ENCODE peak calls at places on chromosomes 6 and 20, in seven cellular contexts. H is mesenchymal stem cell, Q is SK-N-SH, I is astrocyte, K is PC-3, Z is neural progenitor cell, D is GM23248. S is an unnamed sample.

GRCh38 chr6:71419954-71420692 is 131.5 kb downstream of the OGFRL1 start:
- DNase-seq in H (peak; percentile 65), Q (peak; percentile 75), I (no peak), K (peak; percentile 37), Z (peak; percentile 85), D (peak; percentile 65), S (no peak)

GRCh38 chr6:1917628-1918371 is 308.1 kb downstream of the FOXC1 start:
- DNase-seq in H (peak; percentile 69), Q (no peak), I (peak; percentile 87), K (peak; percentile 97), Z (no peak), D (peak; percentile 90), S (no peak)

GRCh38 chr6:35359744-35360348 is 17.5 kb downstream of the PPARD start:
- DNase-seq in H (peak; percentile 78), Q (no peak), I (peak; percentile 97), K (peak; percentile 39), Z (peak; percentile 20), D (peak; percentile 87), S (no peak)

GRCh38 chr6:46338098-46338497 is 153.2 kb downstream of the RCAN2 start:
- DNase-seq in H (no peak), Q (no peak), I (no peak), K (no peak), Z (no peak), D (no peak), S (no peak)

GRCh38 chr6:149859368-149859767 is 4.8 kb downstream of the LRP11 start:
- DNase-seq in H (peak; percentile 98), Q (no peak), I (peak; percentile 61), K (no peak), Z (no peak), D (peak; percentile 90), S (no peak)

GRCh38 chr6:163825033-163825432 is 410.5 kb downstream of the QKI start:
- DNase-seq in H (no peak), Q (no peak), I (peak; percentile 95), K (peak; percentile 44), Z (no peak), D (peak; percentile 6), S (no peak)

GRCh38 chr20:63448050-63448449 is 24.4 kb downstream of the KCNQ2 start:
- DNase-seq in H (no peak), Q (no peak), I (no peak), K (no peak), Z (no peak), D (no peak), S (no peak)

GRCh38 chr6:154605207-154605877 is 94.9 kb upstream of the CNKSR3 start:
- DNase-seq in H (no peak), Q (no peak), I (peak; percentile 80), K (peak; percentile 35), Z (no peak), D (no peak), S (no peak)

GRCh38 chr6:136969930-136970329 is 47.8 kb downstream of the SLC35D3 start:
- DNase-seq in H (no peak), Q (no peak), I (no peak), K (peak; percentile 20), Z (no peak), D (no peak), S (no peak)

GRCh38 chr20:34579191-34579661 is 20.7 kb downstream of the MAP1LC3A start:
- DNase-seq in H (peak; percentile 82), Q (no peak), I (peak; percentile 68), K (peak; percentile 93), Z (no peak), D (peak; percentile 95), S (no peak)

GRCh38 chr6:99252421-99252820 is 97.1 kb downstream of the FAXC start:
- DNase-seq in H (no peak), Q (no peak), I (no peak), K (no peak), Z (no peak), D (no peak), S (no peak)

GRCh38 chr6:40931927-40932326 is 107.1 kb downstream of the UNC5CL start:
- DNase-seq in H (peak; percentile 52), Q (no peak), I (peak; percentile 33), K (peak; percentile 62), Z (no peak), D (peak; percentile 84), S (no peak)

GRCh38 chr20:24534282-24534681 is 64.9 kb downstream of the SYNDIG1 start:
- DNase-seq in H (no peak), Q (no peak), I (no peak), K (no peak), Z (no peak), D (no peak), S (no peak)

GRCh38 chr6:64062960-64063683 is 427.5 kb downstream of the PHF3 start:
- DNase-seq in H (no peak), Q (no peak), I (peak; percentile 5), K (peak; percentile 68), Z (no peak), D (peak; percentile 22), S (no peak)

GRCh38 chr6:154494592-154494991 is 15.9 kb downstream of the CNKSR3 start:
- DNase-seq in H (no peak), Q (no peak), I (no peak), K (no peak), Z (no peak), D (no peak), S (no peak)

GRCh38 chr6:110158479-110158878 is 21.0 kb downstream of the WASF1 start:
- DNase-seq in H (no peak), Q (no peak), I (no peak), K (no peak), Z (no peak), D (no peak), S (no peak)

GRCh38 chr6:100968934-100969333 is 87.8 kb upstream of the ASCC3 start:
- DNase-seq in H (no peak), Q (no peak), I (no peak), K (no peak), Z (peak; percentile 44), D (no peak), S (peak; percentile 59)

GRCh38 chr6:44123544-44123943 is 3.7 kb downstream of the MRPL14 start:
- DNase-seq in H (no peak), Q (no peak), I (no peak), K (no peak), Z (no peak), D (no peak), S (no peak)

GRCh38 chr20:23246682-23247664 is 103.6 kb upstream of the NXT1 start:
- DNase-seq in H (no peak), Q (no peak), I (no peak), K (no peak), Z (no peak), D (no peak), S (no peak)

GRCh38 chr20:32358632-32358882 is 426 bp downstream of the ASXL1 start:
- DNase-seq in H (no peak), Q (no peak), I (no peak), K (no peak), Z (no peak), D (no peak), S (no peak)

GRCh38 chr6:149179431-149179830 is 138.1 kb upstream of the TAB2 start:
- DNase-seq in H (no peak), Q (no peak), I (no peak), K (no peak), Z (no peak), D (no peak), S (no peak)

GRCh38 chr6:113875470-113875869 is 18.3 kb downstream of the MARCKS start:
- DNase-seq in H (peak; percentile 34), Q (no peak), I (peak; percentile 78), K (no peak), Z (no peak), D (peak; percentile 60), S (no peak)

GRCh38 chr6:1872649-1873131 is 263.0 kb downstream of the FOXC1 start:
- DNase-seq in H (peak; percentile 82), Q (peak; percentile 52), I (peak; percentile 56), K (no peak), Z (peak; percentile 52), D (peak; percentile 61), S (no peak)

GRCh38 chr20:58596244-58597010 is 54.7 kb upstream of the STX16 start:
- DNase-seq in H (no peak), Q (no peak), I (no peak), K (no peak), Z (no peak), D (peak; percentile 39), S (no peak)
- H3K9ac ChIP-seq in H (peak overlapping the region; percentile 60), Q (no peak overlapping the region), I (no peak overlapping the region), K (no peak overlapping the region), Z (no peak overlapping the region), D (peak overlapping the region; percentile 48), S (no peak overlapping the region)

GRCh38 chr6:161508341-161508740 is 234.5 kb upstream of the AGPAT4 start:
- DNase-seq in H (no peak), Q (no peak), I (no peak), K (no peak), Z (no peak), D (no peak), S (no peak)
- H3K36me3 ChIP-seq in H (no peaks in the 10 kb centered on the region), Q (no peaks in the 10 kb centered on the region), I (no peaks in the 10 kb centered on the region), K (no peaks in the 10 kb centered on the region), Z (no peaks in the 10 kb centered on the region), D (no peaks in the 10 kb centered on the region), S (no peaks in the 10 kb centered on the region)

GRCh38 chr6:3294921-3295871 is 36.4 kb downstream of the PSMG4 start:
- DNase-seq in H (no peak), Q (peak; percentile 52), I (no peak), K (peak; percentile 20), Z (peak; percentile 63), D (no peak), S (no peak)
- H3K9ac ChIP-seq in H (no peak overlapping the region), Q (no peak overlapping the region), I (no peak overlapping the region), K (no peak overlapping the region), Z (no peak overlapping the region), D (no peak overlapping the region), S (no peak overlapping the region)

GRCh38 chr20:62138912-62139311 is 4.3 kb downstream of the PSMA7 start:
- DNase-seq in H (no peak), Q (no peak), I (no peak), K (no peak), Z (no peak), D (no peak), S (no peak)

GRCh38 chr20:62136283-62137091 is 6.7 kb downstream of the PSMA7 start:
- DNase-seq in H (peak; percentile 73), Q (peak; percentile 78), I (peak; percentile 31), K (peak; percentile 82), Z (peak; percentile 82), D (peak; percentile 81), S (peak; percentile 92)

GRCh38 chr20:62138204-62138543 is 5.0 kb downstream of the PSMA7 start:
- DNase-seq in H (no peak), Q (no peak), I (no peak), K (no peak), Z (no peak), D (no peak), S (no peak)

GRCh38 chr20:62137092-62137384 is 6.2 kb downstream of the PSMA7 start:
- DNase-seq in H (no peak), Q (no peak), I (no peak), K (no peak), Z (no peak), D (no peak), S (no peak)

DNA sequence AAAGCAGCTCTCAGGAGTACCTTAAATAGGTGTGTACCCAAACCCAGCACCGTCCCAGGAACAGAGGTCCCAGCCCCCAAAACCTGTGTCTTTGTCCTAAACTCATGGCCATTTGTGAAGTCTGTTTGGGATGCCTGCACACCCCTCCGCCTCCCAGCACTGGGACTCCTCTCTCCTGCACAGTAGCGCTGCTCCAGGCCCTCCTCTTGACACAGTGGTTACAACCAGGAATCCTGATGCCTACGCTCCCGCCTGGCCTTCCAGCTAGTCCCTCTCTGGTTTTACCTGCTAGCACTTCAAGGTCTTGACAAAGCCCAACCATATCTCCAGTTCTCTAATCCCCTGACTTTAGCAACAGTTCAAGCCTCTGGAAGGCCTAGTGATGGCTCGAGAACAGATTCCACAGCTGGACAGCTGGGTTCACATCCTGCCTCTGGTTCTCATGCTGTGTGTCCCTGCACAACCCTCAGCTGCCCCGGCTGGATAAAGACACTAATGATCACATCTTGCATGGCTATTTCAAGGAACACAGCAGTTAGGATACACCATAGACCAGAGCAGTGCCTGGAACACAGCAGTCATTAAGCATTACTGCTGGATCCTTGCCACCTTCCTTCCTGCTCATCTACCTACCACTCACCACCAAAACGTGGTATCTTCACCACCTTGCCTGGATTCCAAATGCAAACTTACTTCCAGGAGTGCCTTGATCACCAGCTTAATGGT is 5.6 kb downstream of the PSMA7 start:
- DNase-seq in H (no peak), Q (no peak), I (no peak), K (no peak), Z (no peak), D (no peak), S (no peak)
- H3K36me3 ChIP-seq in H (peaks cover 71% of the 10 kb centered on the region), Q (peaks cover 73% of the 10 kb centered on the region), I (peaks cover 56% of the 10 kb centered on the region), K (peaks cover 66% of the 10 kb centered on the region), Z (peaks cover 8% of the 10 kb centered on the region), D (peaks cover 57% of the 10 kb centered on the region), S (peaks cover 63% of the 10 kb centered on the region)